ENCODE peak calls at places on chromosome 18, in nine cellular contexts. A, P, I, C, U, Z, L, F and W are unnamed samples.

GRCh38 chr18:63148449-63149199 is 170.9 kb downstream of the BCL2 start:
- DNase-seq in A (no peak), P (no peak), I (peak; percentile 80), C (no peak), U (no peak), Z (no peak), L (no peak), F (peak; percentile 50), W (no peak)

GRCh38 chr18:12092398-12093229 is 1.0 kb upstream of the ANKRD62 start:
- DNase-seq in A (no peak), P (peak; percentile 80), I (no peak), C (peak; percentile 68), U (no peak), Z (peak; percentile 68), L (peak; percentile 72), F (no peak), W (no peak)

GRCh38 chr18:35029103-35029502 is 12.1 kb upstream of the MAPRE2 start:
- DNase-seq in A (no peak), P (no peak), I (no peak), C (no peak), U (peak; percentile 49), Z (no peak), L (no peak), F (peak; percentile 26), W (no peak)

GRCh38 chr18:67600181-67600631 is 83.7 kb upstream of the DSEL start:
- DNase-seq in A (no peak), P (no peak), I (no peak), C (no peak), U (peak; percentile 43), Z (peak; percentile 50), L (no peak), F (no peak), W (no peak)

GRCh38 chr18:50817898-50818250 is 1.9 kb downstream of the MRO start:
- DNase-seq in A (no peak), P (no peak), I (no peak), C (no peak), U (no peak), Z (no peak), L (no peak), F (no peak), W (no peak)

GRCh38 chr18:11316546-11316945 is 167.2 kb upstream of the PIEZO2 start:
- DNase-seq in A (no peak), P (no peak), I (no peak), C (no peak), U (no peak), Z (no peak), L (no peak), F (no peak), W (no peak)

GRCh38 chr18:717003-717402 is 4.6 kb upstream of the ENOSF1 start:
- DNase-seq in A (no peak), P (no peak), I (no peak), C (no peak), U (no peak), Z (no peak), L (no peak), F (no peak), W (no peak)

GRCh38 chr18:63626431-63626830 is 17.6 kb downstream of the SERPINB4 start:
- DNase-seq in A (no peak), P (no peak), I (no peak), C (no peak), U (no peak), Z (no peak), L (no peak), F (no peak), W (no peak)

GRCh38 chr18:63994783-63995399 is 25.0 kb downstream of the SERPINB8 start:
- DNase-seq in A (peak; percentile 55), P (peak; percentile 72), I (no peak), C (peak; percentile 80), U (no peak), Z (no peak), L (peak; percentile 61), F (no peak), W (no peak)

GRCh38 chr18:62329676-62330454 is 4.8 kb downstream of the TNFRSF11A start:
- DNase-seq in A (peak; percentile 65), P (no peak), I (peak; percentile 67), C (no peak), U (no peak), Z (no peak), L (no peak), F (no peak), W (no peak)

GRCh38 chr18:51398104-51398503 is 200.6 kb upstream of the MEX3C start:
- DNase-seq in A (no peak), P (no peak), I (no peak), C (no peak), U (no peak), Z (no peak), L (no peak), F (no peak), W (no peak)

GRCh38 chr18:62587689-62588088 is 64.9 kb downstream of the ZCCHC2 start:
- DNase-seq in A (no peak), P (no peak), I (no peak), C (no peak), U (no peak), Z (no peak), L (no peak), F (no peak), W (no peak)

GRCh38 chr18:3692691-3693090 is 242.7 kb downstream of the TGIF1 start:
- DNase-seq in A (no peak), P (no peak), I (no peak), C (no peak), U (no peak), Z (no peak), L (no peak), F (no peak), W (no peak)

GRCh38 chr18:47149457-47150028 is 757 bp downstream of the HDHD2 start:
- DNase-seq in A (no peak), P (peak; percentile 36), I (no peak), C (peak; percentile 52), U (no peak), Z (no peak), L (peak; percentile 28), F (no peak), W (no peak)
- H3K4me3 ChIP-seq in A (peak overlapping the region; percentile 64), P (peak overlapping the region; percentile 58), I (peak overlapping the region; percentile 68), C (peak overlapping the region; percentile 86), U (peak overlapping the region; percentile 60), Z (peak overlapping the region; percentile 69), L (peak overlapping the region; percentile 75), F (peak overlapping the region; percentile 79), W (peak overlapping the region; percentile 70)

GRCh38 chr18:24725644-24726043 is 265.2 kb downstream of the HRH4 start:
- DNase-seq in A (no peak), P (no peak), I (no peak), C (no peak), U (no peak), Z (no peak), L (peak; percentile 30), F (no peak), W (no peak)

GRCh38 chr18:24726727-24727539 is 266.5 kb downstream of the HRH4 start:
- DNase-seq in A (peak; percentile 53), P (peak; percentile 46), I (peak; percentile 80), C (peak; percentile 84), U (peak; percentile 53), Z (peak; percentile 35), L (peak; percentile 85), F (peak; percentile 59), W (no peak)

GRCh38 chr18:24731158-24731557 is 270.7 kb downstream of the HRH4 start:
- DNase-seq in A (no peak), P (no peak), I (no peak), C (no peak), U (no peak), Z (no peak), L (no peak), F (no peak), W (no peak)

GRCh38 chr18:24731981-24732380 is 271.5 kb downstream of the HRH4 start:
- DNase-seq in A (no peak), P (no peak), I (no peak), C (no peak), U (no peak), Z (no peak), L (peak; percentile 6), F (no peak), W (no peak)

GRCh38 chr18:24727685-24728084 is 267.2 kb downstream of the HRH4 start:
- DNase-seq in A (no peak), P (peak; percentile 32), I (no peak), C (no peak), U (no peak), Z (no peak), L (peak; percentile 32), F (no peak), W (no peak)
- H3K27me3 ChIP-seq in A (no peaks in the 10 kb centered on the region), P (no peaks in the 10 kb centered on the region), I (peaks cover 9% of the 10 kb centered on the region), C (no peaks in the 10 kb centered on the region), U (no peaks in the 10 kb centered on the region), Z (no peaks in the 10 kb centered on the region), L (no peaks in the 10 kb centered on the region), F (no peaks in the 10 kb centered on the region), W (peaks cover 8% of the 10 kb centered on the region)

GRCh38 chr18:31634331-31634713 is 42.6 kb downstream of the TTR start:
- DNase-seq in A (no peak), P (no peak), I (no peak), C (no peak), U (no peak), Z (no peak), L (no peak), F (no peak), W (no peak)
- H3K4me3 ChIP-seq in A (no peak overlapping the region), P (no peak overlapping the region), I (no peak overlapping the region), C (no peak overlapping the region), U (no peak overlapping the region), Z (no peak overlapping the region), L (no peak overlapping the region), F (no peak overlapping the region), W (no peak overlapping the region)

GRCh38 chr18:6202861-6203260 is 211.8 kb downstream of the L3MBTL4 start:
- DNase-seq in A (no peak), P (no peak), I (no peak), C (no peak), U (no peak), Z (no peak), L (no peak), F (no peak), W (no peak)

GRCh38 chr18:6207941-6208340 is 206.8 kb downstream of the L3MBTL4 start:
- DNase-seq in A (no peak), P (no peak), I (no peak), C (no peak), U (no peak), Z (no peak), L (no peak), F (no peak), W (no peak)

GRCh38 chr18:6203791-6204190 is 210.9 kb downstream of the L3MBTL4 start:
- DNase-seq in A (peak; percentile 31), P (no peak), I (no peak), C (no peak), U (no peak), Z (no peak), L (no peak), F (no peak), W (no peak)

GRCh38 chr18:6207119-6207518 is 207.6 kb downstream of the L3MBTL4 start:
- DNase-seq in A (peak; percentile 55), P (no peak), I (no peak), C (no peak), U (no peak), Z (no peak), L (no peak), F (no peak), W (no peak)

DNA sequence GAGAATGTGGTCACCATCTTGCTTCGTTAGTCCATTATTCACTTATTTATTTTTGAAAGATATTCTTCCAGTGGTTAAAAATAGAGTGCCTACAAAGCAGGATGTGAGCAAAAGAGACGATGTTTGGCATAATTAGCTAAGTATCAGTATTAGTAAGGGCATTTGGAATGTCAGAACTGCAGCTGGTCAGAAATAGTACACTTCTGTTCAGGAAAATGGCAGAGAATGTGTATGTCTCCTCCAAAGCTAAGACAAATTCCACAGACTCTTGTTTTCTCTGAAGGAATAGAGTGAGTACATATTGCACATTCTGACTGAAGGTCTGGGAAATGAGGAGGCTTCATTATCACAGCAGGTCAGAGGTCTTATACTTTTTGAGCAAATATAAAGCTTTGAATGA is 209.0 kb downstream of the L3MBTL4 start:
- DNase-seq in A (no peak), P (no peak), I (no peak), C (no peak), U (no peak), Z (no peak), L (no peak), F (no peak), W (no peak)
- H3K27me3 ChIP-seq in A (no peaks in the 10 kb centered on the region), P (no peaks in the 10 kb centered on the region), I (no peaks in the 10 kb centered on the region), C (no peaks in the 10 kb centered on the region), U (no peaks in the 10 kb centered on the region), Z (no peaks in the 10 kb centered on the region), L (no peaks in the 10 kb centered on the region), F (no peaks in the 10 kb centered on the region), W (no peaks in the 10 kb centered on the region)